ENCODE peak calls at places on chromosomes 12 and 14, in six cellular contexts. One of them, this sample, is unnamed.

GRCh38 chr12:25151476-25151875 is 43.5 kb downstream of the DNAI7 start:
- DNase-seq in effector memory CD8-positive, alpha-beta T cell: no peak
- DNase-seq in adrenal gland: peak
- DNase-seq in PC-3: peak
- DNase-seq in IMR-90: peak
- DNase-seq in HL-60: no peak
- DNase-seq in this sample: peak

GRCh38 chr12:3777206-3777809 is 24.4 kb upstream of the CRACR2A start:
- DNase-seq in effector memory CD8-positive, alpha-beta T cell: peak
- DNase-seq in adrenal gland: no peak
- DNase-seq in PC-3: peak
- DNase-seq in IMR-90: peak
- DNase-seq in HL-60: no peak
- DNase-seq in this sample: peak

GRCh38 chr14:24311837-24312615 is 724 bp downstream of the LTB4R start:
- DNase-seq in effector memory CD8-positive, alpha-beta T cell: no peak
- DNase-seq in adrenal gland: no peak
- DNase-seq in PC-3: no peak
- DNase-seq in IMR-90: no peak
- DNase-seq in HL-60: peak
- DNase-seq in this sample: no peak

GRCh38 chr12:5295966-5296365 is 135.9 kb upstream of the NTF3 start:
- DNase-seq in effector memory CD8-positive, alpha-beta T cell: no peak
- DNase-seq in adrenal gland: no peak
- DNase-seq in PC-3: no peak
- DNase-seq in IMR-90: no peak
- DNase-seq in HL-60: no peak
- DNase-seq in this sample: no peak

GRCh38 chr14:68685419-68686211 is 107.3 kb downstream of the ZFP36L1 start:
- DNase-seq in effector memory CD8-positive, alpha-beta T cell: peak
- DNase-seq in adrenal gland: peak
- DNase-seq in PC-3: peak
- DNase-seq in IMR-90: peak
- DNase-seq in HL-60: no peak
- DNase-seq in this sample: no peak

GRCh38 chr14:24277606-24278321 is 6.4 kb upstream of the RABGGTA start:
- DNase-seq in effector memory CD8-positive, alpha-beta T cell: no peak
- DNase-seq in adrenal gland: no peak
- DNase-seq in PC-3: no peak
- DNase-seq in IMR-90: no peak
- DNase-seq in HL-60: peak
- DNase-seq in this sample: peak

GRCh38 chr12:3490848-3491382 is at the start of gene PRMT8:
- DNase-seq in effector memory CD8-positive, alpha-beta T cell: no peak
- DNase-seq in adrenal gland: no peak
- DNase-seq in PC-3: no peak
- DNase-seq in IMR-90: no peak
- DNase-seq in HL-60: no peak
- DNase-seq in this sample: no peak

GRCh38 chr12:20602671-20603402 is 92.3 kb upstream of the SLCO1C1 start:
- DNase-seq in effector memory CD8-positive, alpha-beta T cell: no peak
- DNase-seq in adrenal gland: no peak
- DNase-seq in PC-3: peak
- DNase-seq in IMR-90: peak
- DNase-seq in HL-60: no peak
- DNase-seq in this sample: no peak

GRCh38 chr14:85530626-85531025 is 682 bp downstream of the FLRT2 start:
- DNase-seq in effector memory CD8-positive, alpha-beta T cell: no peak
- DNase-seq in adrenal gland: no peak
- DNase-seq in PC-3: no peak
- DNase-seq in IMR-90: no peak
- DNase-seq in HL-60: no peak
- DNase-seq in this sample: no peak

This sample was measured in colonic mucosa.